ENCODE peak calls at places on chromosomes 11 and 22, in seven cellular contexts. Y, R, S, P, X, I and K are unnamed samples.

GRCh38 chr11:34621876-34622275 is 983 bp downstream of the EHF start:
- DNase-seq in R (no peak), Y (no peak), P (no peak), S (no peak), I (no peak), X (no peak), K (no peak)

GRCh38 chr11:33044281-33044680 is 4.9 kb downstream of the TCP11L1 start:
- DNase-seq in R (no peak), Y (no peak), P (no peak), I (no peak), S (no peak), X (no peak), K (no peak)

GRCh38 chr11:66910016-66910415 is 48.2 kb downstream of the PC start:
- DNase-seq in P (no peak), Y (no peak), R (no peak), I (no peak), S (no peak), X (no peak), K (no peak)

GRCh38 chr22:50105529-50106100 is 15.8 kb downstream of the MOV10L1 start:
- DNase-seq in I (peak), X (no peak), Y (no peak), P (no peak), S (no peak), R (no peak), K (no peak)

GRCh38 chr11:123654566-123655081 is at the start of gene SCN3B:
- DNase-seq in Y (peak), R (no peak), P (no peak), X (peak), I (peak), S (peak), K (no peak)

GRCh38 chr11:47044112-47044511 is 107.6 kb downstream of the CSTPP1 start:
- DNase-seq in Y (no peak), P (no peak), I (no peak), R (no peak), S (no peak), X (no peak), K (no peak)

GRCh38 chr22:39135092-39135896 is 17.2 kb downstream of the CBX7 start:
- DNase-seq in I (peak), S (peak), R (no peak), X (no peak), Y (peak), P (no peak), K (no peak)

GRCh38 chr22:39306456-39307361 is 12.7 kb downstream of the RPL3 start:
- DNase-seq in I (peak), P (no peak), S (no peak), R (peak), X (no peak), Y (peak), K (no peak)

GRCh38 chr22:23187871-23188700 is 7.8 kb downstream of the BCR start:
- DNase-seq in X (no peak), I (no peak), S (no peak), R (no peak), P (no peak), Y (no peak), K (no peak)

GRCh38 chr22:31611065-31611760 is 50.8 kb downstream of the PISD start:
- DNase-seq in S (no peak), R (no peak), I (no peak), X (no peak), Y (no peak), P (no peak), K (no peak)

GRCh38 chr11:15885913-15886698 is 470.2 kb downstream of the SOX6 start:
- DNase-seq in S (no peak), I (no peak), X (no peak), R (no peak), P (no peak), Y (no peak), K (no peak)

GRCh38 chr11:76207642-76208378 is 1.5 kb upstream of the WNT11 start:
- DNase-seq in P (no peak), R (peak), X (peak), S (peak), I (peak), Y (peak), K (no peak)

GRCh38 chr11:13427440-13427839 is 35.6 kb downstream of the BTBD10 start:
- DNase-seq in P (no peak), I (no peak), Y (no peak), R (no peak), S (no peak), X (no peak), K (no peak)

GRCh38 chr22:50271519-50271970 is 1.4 kb upstream of the MAPK11 start:
- DNase-seq in R (peak), X (peak), P (no peak), Y (no peak), S (peak), I (peak), K (no peak)

GRCh38 chr11:47071871-47072270 is 104.8 kb downstream of the ARFGAP2 start:
- DNase-seq in Y (no peak), I (no peak), R (no peak), X (no peak), S (no peak), P (no peak), K (no peak)